ENCODE peak calls at places on chromosomes 3 and 15, in four cellular contexts. One of them, this sample, is unnamed.
A peak's percentile ranks its signal among the peaks of the same experiment; 100 is the strongest.

GRCh38 chr3:32282578-32282977 is 44.1 kb downstream of the CMTM8 start:
- DNase-seq in fibroblast of lung: no peak
- DNase-seq in WERI-Rb-1: no peak
- DNase-seq in neural progenitor cell: no peak
- DNase-seq in this sample: no peak

GRCh38 chr15:85172846-85173490 is 191.3 kb downstream of the PDE8A start:
- DNase-seq in fibroblast of lung: peak; percentile 21
- DNase-seq in WERI-Rb-1: no peak
- DNase-seq in neural progenitor cell: no peak
- DNase-seq in this sample: no peak

GRCh38 chr3:158105710-158106438 is at the start of gene SHOX2:
- DNase-seq in fibroblast of lung: peak; percentile 29
- DNase-seq in WERI-Rb-1: peak; percentile 80
- DNase-seq in neural progenitor cell: peak; percentile 78
- DNase-seq in this sample: peak; percentile 74

GRCh38 chr3:9945358-9945757 is 6.8 kb downstream of the PRRT3 start:
- DNase-seq in fibroblast of lung: no peak
- DNase-seq in WERI-Rb-1: no peak
- DNase-seq in neural progenitor cell: no peak
- DNase-seq in this sample: no peak

GRCh38 chr3:134054231-134054630 is 24.5 kb upstream of the SLCO2A1 start:
- DNase-seq in fibroblast of lung: peak; percentile 16
- DNase-seq in WERI-Rb-1: no peak
- DNase-seq in neural progenitor cell: no peak
- DNase-seq in this sample: no peak

GRCh38 chr3:82087958-82088357 is 326.5 kb upstream of the GBE1 start:
- DNase-seq in fibroblast of lung: peak; percentile 91
- DNase-seq in WERI-Rb-1: no peak
- DNase-seq in neural progenitor cell: no peak
- DNase-seq in this sample: no peak

GRCh38 chr15:77503764-77504163 is 83.1 kb downstream of the HMG20A start:
- DNase-seq in fibroblast of lung: no peak
- DNase-seq in WERI-Rb-1: no peak
- DNase-seq in neural progenitor cell: no peak
- DNase-seq in this sample: no peak

GRCh38 chr15:84023636-84024035 is 211.9 kb upstream of the GOLGA6L4 start:
- DNase-seq in fibroblast of lung: peak; percentile 6
- DNase-seq in WERI-Rb-1: peak; percentile 56
- DNase-seq in neural progenitor cell: peak; percentile 46
- DNase-seq in this sample: peak; percentile 35

GRCh38 chr15:76162050-76162425 is 102.3 kb downstream of the TMEM266 start:
- DNase-seq in fibroblast of lung: no peak
- DNase-seq in WERI-Rb-1: no peak
- DNase-seq in neural progenitor cell: no peak
- DNase-seq in this sample: no peak

GRCh38 chr3:15331606-15332404 is 581 bp downstream of the SH3BP5 start:
- DNase-seq in fibroblast of lung: peak; percentile 27
- DNase-seq in WERI-Rb-1: peak; percentile 70
- DNase-seq in neural progenitor cell: peak; percentile 59
- DNase-seq in this sample: peak; percentile 59

GRCh38 chr3:188236241-188236640 is 82.3 kb downstream of the LPP start:
- DNase-seq in fibroblast of lung: no peak
- DNase-seq in WERI-Rb-1: no peak
- DNase-seq in neural progenitor cell: no peak
- DNase-seq in this sample: no peak

GRCh38 chr3:47578119-47578630 is 490 bp downstream of the CSPG5 start:
- DNase-seq in fibroblast of lung: no peak
- DNase-seq in WERI-Rb-1: peak; percentile 29
- DNase-seq in neural progenitor cell: peak; percentile 59
- DNase-seq in this sample: peak; percentile 49

GRCh38 chr3:119944091-119944490 is 150.2 kb downstream of the GSK3B start:
- DNase-seq in fibroblast of lung: no peak
- DNase-seq in WERI-Rb-1: no peak
- DNase-seq in neural progenitor cell: no peak
- DNase-seq in this sample: no peak

GRCh38 chr3:124243253-124243859 is 251.4 kb upstream of the ROPN1 start:
- DNase-seq in fibroblast of lung: no peak
- DNase-seq in WERI-Rb-1: no peak
- DNase-seq in neural progenitor cell: no peak
- DNase-seq in this sample: no peak

GRCh38 chr3:54121404-54122045 is 827 bp upstream of the CACNA2D3 start:
- DNase-seq in fibroblast of lung: peak; percentile 2
- DNase-seq in WERI-Rb-1: peak; percentile 52
- DNase-seq in neural progenitor cell: peak; percentile 64
- DNase-seq in this sample: peak; percentile 72

GRCh38 chr3:179871782-179872181 is 165.0 kb downstream of the PEX5L start:
- DNase-seq in fibroblast of lung: no peak
- DNase-seq in WERI-Rb-1: no peak
- DNase-seq in neural progenitor cell: peak; percentile 25
- DNase-seq in this sample: no peak

GRCh38 chr3:179867961-179868360 is 168.8 kb downstream of the PEX5L start:
- DNase-seq in fibroblast of lung: no peak
- DNase-seq in WERI-Rb-1: no peak
- DNase-seq in neural progenitor cell: no peak
- DNase-seq in this sample: no peak

GRCh38 chr3:179868715-179869114 is 168.0 kb downstream of the PEX5L start:
- DNase-seq in fibroblast of lung: no peak
- DNase-seq in WERI-Rb-1: no peak
- DNase-seq in neural progenitor cell: no peak
- DNase-seq in this sample: no peak

GRCh38 chr3:179876440-179876839 is 160.3 kb downstream of the PEX5L start:
- DNase-seq in fibroblast of lung: no peak
- DNase-seq in WERI-Rb-1: no peak
- DNase-seq in neural progenitor cell: no peak
- DNase-seq in this sample: no peak

DNA sequence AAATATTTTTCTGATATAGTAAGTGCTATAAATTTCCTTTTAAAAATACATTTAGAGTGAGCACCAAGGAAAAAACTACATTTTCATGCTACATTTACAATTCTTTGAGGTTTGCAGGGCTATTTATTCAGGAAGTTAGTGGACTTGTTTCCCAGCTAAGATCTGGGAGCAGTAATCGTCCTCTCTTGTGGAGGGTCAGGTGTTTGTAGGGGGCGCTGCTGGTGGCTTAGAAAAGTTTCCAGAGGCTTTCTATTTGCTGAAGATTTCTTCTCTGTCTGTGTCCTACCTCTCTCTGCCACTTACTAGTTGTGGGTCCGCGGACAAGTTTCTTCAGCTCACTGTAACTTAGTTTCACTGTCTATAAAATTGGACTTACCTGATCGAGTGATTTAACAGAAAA is 163.9 kb downstream of the PEX5L start:
- DNase-seq in fibroblast of lung: no peak
- DNase-seq in WERI-Rb-1: no peak
- DNase-seq in neural progenitor cell: peak; percentile 35
- DNase-seq in this sample: no peak
- TF ChIP-seq CTCF in fibroblast of lung: no peak
- TF ChIP-seq CTCF in WERI-Rb-1: peak; percentile 15
- TF ChIP-seq CTCF in neural progenitor cell: peak; percentile 49
- TF ChIP-seq CTCF in this sample: no peak

GRCh38 chr3:148962513-148962912 is 28.8 kb upstream of the GYG1 start:
- DNase-seq in fibroblast of lung: peak; percentile 84
- DNase-seq in WERI-Rb-1: peak; percentile 56
- DNase-seq in neural progenitor cell: peak; percentile 23
- DNase-seq in this sample: no peak
- TF ChIP-seq CTCF in fibroblast of lung: peak; percentile 23
- TF ChIP-seq CTCF in WERI-Rb-1: peak; percentile 40
- TF ChIP-seq CTCF in neural progenitor cell: peak; percentile 24
- TF ChIP-seq CTCF in this sample: no peak

GRCh38 chr3:128464702-128465101 is 2.0 kb downstream of the DNAJB8 start:
- DNase-seq in fibroblast of lung: no peak
- DNase-seq in WERI-Rb-1: no peak
- DNase-seq in neural progenitor cell: no peak
- DNase-seq in this sample: no peak

GRCh38 chr3:128463771-128464170 is 2.9 kb downstream of the DNAJB8 start:
- DNase-seq in fibroblast of lung: no peak
- DNase-seq in WERI-Rb-1: no peak
- DNase-seq in neural progenitor cell: no peak
- DNase-seq in this sample: no peak

GRCh38 chr3:128463354-128463753 is 3.3 kb downstream of the DNAJB8 start:
- DNase-seq in fibroblast of lung: no peak
- DNase-seq in WERI-Rb-1: no peak
- DNase-seq in neural progenitor cell: no peak
- DNase-seq in this sample: no peak

GRCh38 chr3:128462341-128462910 is 4.3 kb downstream of the DNAJB8 start:
- DNase-seq in fibroblast of lung: no peak
- DNase-seq in WERI-Rb-1: no peak
- DNase-seq in neural progenitor cell: no peak
- DNase-seq in this sample: no peak

DNA sequence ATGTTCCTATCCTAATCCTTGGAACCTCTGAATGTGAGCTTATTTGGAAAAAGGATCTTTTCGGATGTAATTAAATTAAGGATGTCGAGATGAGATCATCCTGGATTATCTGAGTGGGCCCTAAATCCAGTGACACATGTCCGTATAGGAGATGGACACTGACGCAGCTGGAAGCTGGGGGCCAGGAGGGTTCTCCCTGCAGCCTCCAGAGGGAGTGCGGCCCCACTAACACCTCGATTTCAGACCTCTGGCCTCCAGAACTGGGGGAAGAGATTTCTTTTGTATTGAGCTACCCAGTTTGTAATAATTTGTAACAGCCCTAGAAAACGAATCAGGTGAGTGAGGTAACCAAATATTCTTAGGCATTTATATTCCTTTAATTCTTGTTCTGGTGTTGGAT is 2.5 kb downstream of the DNAJB8 start:
- DNase-seq in fibroblast of lung: no peak
- DNase-seq in WERI-Rb-1: peak; percentile 75
- DNase-seq in neural progenitor cell: no peak
- DNase-seq in this sample: no peak
- TF ChIP-seq CTCF in fibroblast of lung: no peak
- TF ChIP-seq CTCF in WERI-Rb-1: peak; percentile 62
- TF ChIP-seq CTCF in neural progenitor cell: no peak
- TF ChIP-seq CTCF in this sample: no peak

DNA sequence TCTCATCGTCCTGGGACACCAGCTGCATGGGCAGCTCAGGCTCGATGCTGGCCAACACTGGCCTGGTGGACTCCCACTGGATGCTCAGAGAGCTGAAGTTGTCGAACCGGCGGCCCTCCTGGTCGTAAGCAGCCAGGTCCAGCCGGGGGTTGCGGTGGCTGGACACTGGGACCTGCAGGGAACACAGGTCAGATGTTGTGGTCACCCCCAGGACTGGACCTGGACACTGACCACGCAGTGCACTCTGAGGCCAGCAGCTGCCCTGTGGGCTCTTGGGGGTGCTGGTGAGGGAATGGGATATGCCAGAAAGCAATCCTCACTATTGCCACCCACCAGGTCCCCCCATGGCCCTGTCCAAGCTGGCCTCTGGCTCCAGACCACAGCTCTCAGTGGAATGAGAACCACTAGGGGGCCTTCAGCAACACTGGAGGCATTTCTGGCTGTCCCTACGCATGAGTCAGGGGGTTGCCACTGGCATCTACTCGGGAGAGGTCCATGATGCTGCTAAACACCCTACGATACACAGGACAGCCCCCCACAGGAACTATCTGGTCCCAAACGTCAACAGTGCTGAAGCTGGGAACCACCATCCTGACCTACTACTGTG is 66.1 kb downstream of the NUP210 start:
- DNase-seq in fibroblast of lung: peak; percentile 22
- DNase-seq in WERI-Rb-1: no peak
- DNase-seq in neural progenitor cell: peak; percentile 16
- DNase-seq in this sample: no peak
- TF ChIP-seq CTCF in fibroblast of lung: no peak
- TF ChIP-seq CTCF in WERI-Rb-1: peak; percentile 46
- TF ChIP-seq CTCF in neural progenitor cell: peak; percentile 33
- TF ChIP-seq CTCF in this sample: no peak

DNA sequence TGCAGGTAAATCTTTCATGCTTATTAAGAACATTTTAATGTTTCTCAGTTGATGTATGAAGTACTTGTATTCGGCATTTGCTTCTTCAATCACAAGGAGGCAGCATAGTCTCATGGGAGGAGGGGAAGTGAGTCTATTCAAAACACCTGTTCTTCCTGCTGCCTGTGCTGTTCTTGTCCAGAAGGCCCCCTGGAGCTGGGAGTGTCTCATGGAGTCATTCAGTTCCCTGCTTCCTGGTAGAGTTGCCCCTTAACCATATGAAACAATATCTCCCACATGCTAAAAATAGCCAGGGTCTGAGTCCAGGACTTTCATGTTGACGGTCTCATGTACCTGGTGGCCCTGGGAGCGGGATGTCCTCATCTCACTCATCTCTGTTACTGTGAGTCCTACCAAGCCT is 15.5 kb upstream of the PPP1R2 start:
- DNase-seq in fibroblast of lung: no peak
- DNase-seq in WERI-Rb-1: peak; percentile 30
- DNase-seq in neural progenitor cell: peak; percentile 58
- DNase-seq in this sample: no peak
- TF ChIP-seq CTCF in fibroblast of lung: peak; percentile 35
- TF ChIP-seq CTCF in WERI-Rb-1: peak; percentile 62
- TF ChIP-seq CTCF in neural progenitor cell: peak; percentile 59
- TF ChIP-seq CTCF in this sample: no peak

GRCh38 chr3:160686955-160687535 is 10.1 kb downstream of the ARL14 start:
- DNase-seq in fibroblast of lung: peak; percentile 18
- DNase-seq in WERI-Rb-1: no peak
- DNase-seq in neural progenitor cell: no peak
- DNase-seq in this sample: no peak
- TF ChIP-seq CTCF in fibroblast of lung: no peak
- TF ChIP-seq CTCF in WERI-Rb-1: no peak
- TF ChIP-seq CTCF in neural progenitor cell: peak; percentile 51
- TF ChIP-seq CTCF in this sample: peak; percentile 62

GRCh38 chr3:39149059-39149455 is 4.3 kb downstream of the CSRNP1 start:
- DNase-seq in fibroblast of lung: no peak
- DNase-seq in WERI-Rb-1: no peak
- DNase-seq in neural progenitor cell: no peak
- DNase-seq in this sample: no peak

GRCh38 chr3:39148116-39149058 is 5.0 kb downstream of the CSRNP1 start:
- DNase-seq in fibroblast of lung: peak; percentile 58
- DNase-seq in WERI-Rb-1: peak; percentile 90
- DNase-seq in neural progenitor cell: no peak
- DNase-seq in this sample: no peak

GRCh38 chr3:39150803-39151631 is 2.4 kb downstream of the CSRNP1 start:
- DNase-seq in fibroblast of lung: peak; percentile 98
- DNase-seq in WERI-Rb-1: peak; percentile 51
- DNase-seq in neural progenitor cell: peak; percentile 76
- DNase-seq in this sample: peak; percentile 51

GRCh38 chr3:39149498-39150169 is 3.8 kb downstream of the CSRNP1 start:
- DNase-seq in fibroblast of lung: no peak
- DNase-seq in WERI-Rb-1: no peak
- DNase-seq in neural progenitor cell: no peak
- DNase-seq in this sample: no peak

GRCh38 chr3:39150170-39150802 is 3.1 kb downstream of the CSRNP1 start:
- DNase-seq in fibroblast of lung: no peak
- DNase-seq in WERI-Rb-1: peak; percentile 73
- DNase-seq in neural progenitor cell: no peak
- DNase-seq in this sample: peak; percentile 52
- TF ChIP-seq CTCF in fibroblast of lung: no peak
- TF ChIP-seq CTCF in WERI-Rb-1: peak; percentile 46
- TF ChIP-seq CTCF in neural progenitor cell: no peak
- TF ChIP-seq CTCF in this sample: no peak